ENCODE peak calls at places on chromosomes 16 and 17, in eight cellular contexts. L, D, T, Q, K, O, U and G are unnamed samples.

GRCh38 chr17:55264640-55265298 is at the start of gene HLF:
- DNase-seq in T (peak), L (peak), K (peak), U (no peak), Q (peak), D (peak), O (peak), G (peak)

GRCh38 chr16:88727871-88728270 is 21.6 kb downstream of the CTU2 start:
- DNase-seq in O (no peak), L (no peak), D (no peak), T (no peak), U (no peak), K (no peak), Q (no peak), G (no peak)

GRCh38 chr17:16920628-16921020 is 51.3 kb downstream of the TNFRSF13B start:
- DNase-seq in O (no peak), T (no peak), K (no peak), Q (no peak), D (no peak), U (no peak), L (peak), G (no peak)

GRCh38 chr17:17810374-17811248 is 26.2 kb downstream of the SREBF1 start:
- DNase-seq in Q (no peak), T (no peak), O (no peak), D (no peak), U (no peak), L (peak), K (no peak), G (no peak)

GRCh38 chr17:17701658-17702057 is 20.4 kb downstream of the RAI1 start:
- DNase-seq in D (no peak), O (no peak), U (no peak), T (no peak), Q (no peak), K (no peak), L (no peak), G (no peak)

GRCh38 chr17:78241277-78242023 is 10.0 kb downstream of the TMEM235 start:
- DNase-seq in Q (no peak), D (peak), T (no peak), K (peak), O (no peak), U (no peak), L (no peak), G (peak)

GRCh38 chr17:63519972-63520882 is 2.9 kb upstream of the KCNH6 start:
- DNase-seq in Q (no peak), O (no peak), K (no peak), T (no peak), U (no peak), L (no peak), D (no peak), G (no peak)

GRCh38 chr16:28192811-28193529 is 18.8 kb downstream of the XPO6 start:
- DNase-seq in K (no peak), T (no peak), U (no peak), L (peak), O (peak), D (no peak), Q (peak), G (no peak)

GRCh38 chr17:2237521-2237921 is 66.1 kb downstream of the SMG6 start:
- DNase-seq in Q (no peak), D (no peak), O (no peak), K (no peak), U (no peak), T (no peak), L (no peak), G (peak)

GRCh38 chr16:1745181-1745899 is 26.0 kb downstream of the NME3 start:
- DNase-seq in D (no peak), Q (no peak), T (no peak), O (no peak), K (peak), U (peak), L (no peak), G (no peak)

GRCh38 chr17:70517808-70518207 is 348.5 kb downstream of the KCNJ2 start:
- DNase-seq in K (no peak), T (no peak), D (no peak), U (no peak), L (no peak), Q (no peak), O (no peak), G (no peak)

GRCh38 chr17:58232707-58233156 is 5.7 kb upstream of the LPO start:
- DNase-seq in O (no peak), U (no peak), K (peak), T (no peak), Q (peak), D (no peak), L (peak), G (no peak)

GRCh38 chr16:58409316-58409973 is 17.2 kb downstream of the GINS3 start:
- DNase-seq in D (peak), U (peak), L (no peak), T (no peak), K (no peak), O (no peak), Q (no peak), G (peak)

GRCh38 chr17:57295526-57296023 is 39.3 kb downstream of the MSI2 start:
- DNase-seq in O (no peak), Q (no peak), L (no peak), D (no peak), T (no peak), K (peak), U (peak), G (peak)

GRCh38 chr17:79609175-79609589 is 1.7 kb downstream of the RBFOX3 start:
- DNase-seq in O (no peak), Q (no peak), K (no peak), D (no peak), L (no peak), U (no peak), T (no peak), G (no peak)

GRCh38 chr16:70561623-70562022 is 38.0 kb downstream of the SF3B3 start:
- DNase-seq in D (no peak), T (no peak), U (no peak), L (peak), Q (no peak), O (no peak), K (no peak), G (no peak)

GRCh38 chr17:48100160-48100559 is 1.1 kb downstream of the CBX1 start:
- DNase-seq in K (no peak), T (no peak), L (no peak), O (no peak), D (no peak), Q (no peak), U (peak), G (no peak)

GRCh38 chr16:69328854-69329316 is 1.5 kb downstream of the PDF start:
- DNase-seq in Q (no peak), K (no peak), D (peak), L (no peak), T (no peak), O (no peak), U (no peak), G (no peak)

GRCh38 chr16:9139965-9140364 is 48.5 kb downstream of the HAPSTR1 start:
- DNase-seq in K (no peak), O (no peak), T (no peak), Q (no peak), U (no peak), D (peak), L (peak), G (no peak)